ENCODE peak calls at places on chromosomes 4 and X, in nine cellular contexts. L, I, T, B, O, W, S, N and M are unnamed samples.

GRCh38 chr4:5826437-5827107 is 66.3 kb downstream of the CRMP1 start:
- DNase-seq in L (no peak), O (no peak), I (no peak), S (no peak), W (no peak), B (no peak), T (no peak), N (no peak), M (no peak)

GRCh38 chrX:104330966-104331365 is 76.2 kb upstream of the ESX1 start:
- DNase-seq in N (no peak), O (no peak), I (no peak), B (no peak), W (no peak), T (no peak), S (no peak), L (peak), M (no peak)

GRCh38 chrX:12138366-12139313 is at the start of gene FRMPD4:
- DNase-seq in L (no peak), I (no peak), S (no peak), W (peak), N (no peak), O (peak), B (no peak), T (peak), M (no peak)

GRCh38 chr4:48641401-48641800 is 138.7 kb downstream of the FRYL start:
- DNase-seq in L (no peak), O (no peak), N (no peak), S (no peak), W (no peak), T (no peak), I (no peak), B (no peak), M (no peak)

GRCh38 chr4:166257891-166258290 is 384.9 kb downstream of the TLL1 start:
- DNase-seq in B (no peak), O (no peak), S (no peak), I (no peak), N (no peak), T (no peak), W (no peak), L (no peak), M (no peak)

GRCh38 chr4:25113915-25114904 is 46.0 kb downstream of the SEPSECS start:
- DNase-seq in I (no peak), B (no peak), S (peak), W (no peak), N (no peak), T (no peak), O (no peak), L (no peak), M (no peak)

GRCh38 chr4:173182403-173182802 is 13.8 kb downstream of the GALNT7 start:
- DNase-seq in L (peak), S (no peak), T (no peak), I (no peak), W (no peak), N (no peak), O (no peak), B (no peak), M (no peak)

GRCh38 chr4:105551968-105552746 is at the start of gene ARHGEF38:
- DNase-seq in S (no peak), T (no peak), I (no peak), W (no peak), O (no peak), B (peak), L (peak), N (no peak), M (peak)

GRCh38 chrX:41667631-41668030 is 21.1 kb upstream of the GPR34 start:
- DNase-seq in B (no peak), L (no peak), W (no peak), N (no peak), T (no peak), S (no peak), I (no peak), O (no peak), M (no peak)

GRCh38 chr4:84531689-84532088 is 32.6 kb upstream of the NKX6-1 start:
- DNase-seq in B (no peak), T (no peak), S (no peak), L (no peak), I (no peak), W (no peak), O (no peak), N (no peak), M (no peak)

GRCh38 chr4:153448003-153448731 is 18.0 kb upstream of the TMEM131L start:
- DNase-seq in B (no peak), T (no peak), N (no peak), S (no peak), O (peak), I (no peak), W (no peak), L (peak), M (no peak)